ENCODE peak calls at places on chromosome 16, in seven cellular contexts. A, U, X, Q, V, S and H are unnamed samples.

GRCh38 chr16:66925322-66925840 is at the start of gene RRAD:
- DNase-seq in A (no peak), U (no peak), X (no peak), Q (peak; percentile 93), V (no peak), S (no peak), H (no peak)

GRCh38 chr16:17471745-17472075 is 950 bp upstream of the XYLT1 start:
- DNase-seq in A (no peak), U (no peak), X (no peak), Q (no peak), V (no peak), S (no peak), H (peak; percentile 65)

GRCh38 chr16:78513838-78514237 is 414.4 kb downstream of the WWOX start:
- DNase-seq in A (no peak), U (no peak), X (no peak), Q (no peak), V (no peak), S (no peak), H (no peak)

GRCh38 chr16:10240854-10241613 is 58.8 kb upstream of the GRIN2A start:
- DNase-seq in A (no peak), U (no peak), X (no peak), Q (no peak), V (no peak), S (no peak), H (no peak)

GRCh38 chr16:31409433-31409832 is 16.3 kb downstream of the ITGAD start:
- DNase-seq in A (no peak), U (no peak), X (no peak), Q (no peak), V (no peak), S (no peak), H (peak; percentile 10)

GRCh38 chr16:50298591-50299507 is 32.5 kb downstream of the ADCY7 start:
- DNase-seq in A (no peak), U (no peak), X (no peak), Q (no peak), V (no peak), S (no peak), H (no peak)

GRCh38 chr16:28292731-28293588 is 635 bp downstream of the SBK1 start:
- DNase-seq in A (no peak), U (peak; percentile 74), X (peak; percentile 26), Q (no peak), V (peak; percentile 32), S (no peak), H (no peak)

GRCh38 chr16:65289022-65289421 is 167.2 kb upstream of the CDH11 start:
- DNase-seq in A (no peak), U (no peak), X (no peak), Q (no peak), V (no peak), S (no peak), H (no peak)

GRCh38 chr16:4893103-4893862 is 43.7 kb downstream of the PPL start:
- DNase-seq in A (no peak), U (no peak), X (no peak), Q (no peak), V (no peak), S (no peak), H (no peak)

GRCh38 chr16:4203748-4204147 is 38.1 kb downstream of the SRL start:
- DNase-seq in A (no peak), U (no peak), X (no peak), Q (no peak), V (no peak), S (no peak), H (no peak)

GRCh38 chr16:57500578-57501111 is 14.4 kb upstream of the DOK4 start:
- DNase-seq in A (peak; percentile 82), U (no peak), X (no peak), Q (no peak), V (no peak), S (no peak), H (no peak)

GRCh38 chr16:87166321-87166720 is 150.9 kb downstream of the C16orf95 start:
- DNase-seq in A (no peak), U (no peak), X (no peak), Q (no peak), V (no peak), S (no peak), H (no peak)

GRCh38 chr16:81928975-81929374 is 82.3 kb downstream of the SDR42E1 start:
- DNase-seq in A (no peak), U (no peak), X (no peak), Q (no peak), V (peak; percentile 79), S (no peak), H (no peak)

GRCh38 chr16:52469775-52470174 is 77.2 kb downstream of the TOX3 start:
- DNase-seq in A (no peak), U (no peak), X (no peak), Q (peak; percentile 34), V (no peak), S (no peak), H (no peak)

GRCh38 chr16:19864566-19864965 is 20.1 kb downstream of the GPRC5B start:
- DNase-seq in A (no peak), U (no peak), X (no peak), Q (no peak), V (no peak), S (no peak), H (no peak)

GRCh38 chr16:22034503-22034902 is 26.6 kb downstream of the MOSMO start:
- DNase-seq in A (no peak), U (no peak), X (no peak), Q (no peak), V (no peak), S (no peak), H (no peak)

GRCh38 chr16:9827062-9827752 is 355.0 kb downstream of the GRIN2A start:
- DNase-seq in A (no peak), U (no peak), X (no peak), Q (no peak), V (no peak), S (no peak), H (no peak)

GRCh38 chr16:50474138-50474537 is 74.1 kb upstream of the NKD1 start:
- DNase-seq in A (no peak), U (no peak), X (no peak), Q (no peak), V (no peak), S (no peak), H (no peak)

GRCh38 chr16:66996324-66996982 is 8.1 kb downstream of the CES4A start:
- DNase-seq in A (peak; percentile 80), U (no peak), X (no peak), Q (peak; percentile 61), V (peak; percentile 81), S (no peak), H (peak; percentile 85)

GRCh38 chr16:73054732-73055481 is 7.0 kb upstream of the ZFHX3 start:
- DNase-seq in A (no peak), U (no peak), X (no peak), Q (no peak), V (no peak), S (no peak), H (no peak)

GRCh38 chr16:27230562-27230991 is 27.3 kb downstream of the KDM8 start:
- DNase-seq in A (peak; percentile 61), U (no peak), X (no peak), Q (no peak), V (no peak), S (no peak), H (no peak)

GRCh38 chr16:14249291-14250032 is 178.3 kb downstream of the MRTFB start:
- DNase-seq in A (peak; percentile 26), U (peak; percentile 11), X (peak; percentile 53), Q (peak; percentile 61), V (no peak), S (peak; percentile 13), H (peak; percentile 29)

GRCh38 chr16:68111379-68111778 is 26.2 kb downstream of the NFATC3 start:
- DNase-seq in A (no peak), U (no peak), X (no peak), Q (no peak), V (no peak), S (no peak), H (no peak)

GRCh38 chr16:10153993-10154788 is 28.0 kb downstream of the GRIN2A start:
- DNase-seq in A (no peak), U (no peak), X (no peak), Q (no peak), V (no peak), S (no peak), H (no peak)

GRCh38 chr16:10242076-10242475 is 59.8 kb upstream of the GRIN2A start:
- DNase-seq in A (no peak), U (no peak), X (no peak), Q (no peak), V (no peak), S (no peak), H (no peak)